ENCODE peak calls at places on chromosome 18, in five cellular contexts. One of them, this sample, is unnamed.
A peak's percentile ranks its signal among the peaks of the same experiment; 100 is the strongest.

GRCh38 chr18:57959278-57959677 is 84.7 kb upstream of the NEDD4L start:
- DNase-seq in stomach: peak; percentile 69
- DNase-seq in heart right ventricle: no peak
- DNase-seq in AG10803: peak; percentile 35
- DNase-seq in tibial artery: no peak
- DNase-seq in this sample: peak; percentile 53

GRCh38 chr18:23422751-23423418 is 30.2 kb upstream of the RIOK3 start:
- DNase-seq in stomach: peak; percentile 57
- DNase-seq in heart right ventricle: no peak
- DNase-seq in AG10803: peak; percentile 85
- DNase-seq in tibial artery: no peak
- DNase-seq in this sample: peak; percentile 40

GRCh38 chr18:46721331-46721730 is 35.5 kb downstream of the ST8SIA5 start:
- DNase-seq in stomach: no peak
- DNase-seq in heart right ventricle: no peak
- DNase-seq in AG10803: no peak
- DNase-seq in tibial artery: no peak
- DNase-seq in this sample: no peak

GRCh38 chr18:31783059-31783458 is 22.4 kb upstream of the SLC25A52 start:
- DNase-seq in stomach: no peak
- DNase-seq in heart right ventricle: no peak
- DNase-seq in AG10803: no peak
- DNase-seq in tibial artery: no peak
- DNase-seq in this sample: no peak

GRCh38 chr18:12455511-12455910 is 47.8 kb downstream of the PRELID3A start:
- DNase-seq in stomach: no peak
- DNase-seq in heart right ventricle: no peak
- DNase-seq in AG10803: no peak
- DNase-seq in tibial artery: no peak
- DNase-seq in this sample: peak; percentile 14

GRCh38 chr18:33051397-33051796 is 278.6 kb upstream of the KLHL14 start:
- DNase-seq in stomach: peak; percentile 59
- DNase-seq in heart right ventricle: no peak
- DNase-seq in AG10803: no peak
- DNase-seq in tibial artery: no peak
- DNase-seq in this sample: peak; percentile 17

GRCh38 chr18:21897811-21898210 is 157.2 kb downstream of the MIB1 start:
- DNase-seq in stomach: peak; percentile 58
- DNase-seq in heart right ventricle: peak; percentile 47
- DNase-seq in AG10803: peak; percentile 44
- DNase-seq in tibial artery: peak; percentile 26
- DNase-seq in this sample: peak; percentile 61

GRCh38 chr18:47975105-47975504 is 44.6 kb upstream of the SMAD2 start:
- DNase-seq in stomach: no peak
- DNase-seq in heart right ventricle: no peak
- DNase-seq in AG10803: no peak
- DNase-seq in tibial artery: no peak
- DNase-seq in this sample: no peak

GRCh38 chr18:49206717-49207116 is 253.7 kb downstream of the DYM start:
- DNase-seq in stomach: no peak
- DNase-seq in heart right ventricle: no peak
- DNase-seq in AG10803: peak; percentile 21
- DNase-seq in tibial artery: no peak
- DNase-seq in this sample: peak; percentile 35

GRCh38 chr18:24470022-24470618 is 9.7 kb downstream of the HRH4 start:
- DNase-seq in stomach: no peak
- DNase-seq in heart right ventricle: no peak
- DNase-seq in AG10803: no peak
- DNase-seq in tibial artery: no peak
- DNase-seq in this sample: no peak

GRCh38 chr18:7512326-7512725 is 54.8 kb upstream of the PTPRM start:
- DNase-seq in stomach: no peak
- DNase-seq in heart right ventricle: no peak
- DNase-seq in AG10803: peak; percentile 32
- DNase-seq in tibial artery: no peak
- DNase-seq in this sample: no peak

GRCh38 chr18:5049124-5049523 is 147.9 kb downstream of the AKAIN1 start:
- DNase-seq in stomach: no peak
- DNase-seq in heart right ventricle: no peak
- DNase-seq in AG10803: no peak
- DNase-seq in tibial artery: no peak
- DNase-seq in this sample: no peak

GRCh38 chr18:13800505-13801259 is 23.3 kb upstream of the MC5R start:
- DNase-seq in stomach: peak; percentile 80
- DNase-seq in heart right ventricle: peak; percentile 56
- DNase-seq in AG10803: peak; percentile 27
- DNase-seq in tibial artery: peak; percentile 49
- DNase-seq in this sample: peak; percentile 37

GRCh38 chr18:13799396-13799795 is 24.6 kb upstream of the MC5R start:
- DNase-seq in stomach: no peak
- DNase-seq in heart right ventricle: no peak
- DNase-seq in AG10803: no peak
- DNase-seq in tibial artery: no peak
- DNase-seq in this sample: no peak

GRCh38 chr18:13793819-13794218 is 30.1 kb upstream of the MC5R start:
- DNase-seq in stomach: no peak
- DNase-seq in heart right ventricle: no peak
- DNase-seq in AG10803: no peak
- DNase-seq in tibial artery: no peak
- DNase-seq in this sample: no peak

GRCh38 chr18:13797157-13797611 is 26.8 kb upstream of the MC5R start:
- DNase-seq in stomach: no peak
- DNase-seq in heart right ventricle: no peak
- DNase-seq in AG10803: peak; percentile 22
- DNase-seq in tibial artery: no peak
- DNase-seq in this sample: peak; percentile 21

GRCh38 chr18:13796515-13796914 is 27.4 kb upstream of the MC5R start:
- DNase-seq in stomach: no peak
- DNase-seq in heart right ventricle: no peak
- DNase-seq in AG10803: no peak
- DNase-seq in tibial artery: no peak
- DNase-seq in this sample: no peak
- TF ChIP-seq CTCF in stomach: no peak
- TF ChIP-seq CTCF in heart right ventricle: no peak
- TF ChIP-seq CTCF in AG10803: no peak
- TF ChIP-seq CTCF in tibial artery: no peak
- TF ChIP-seq CTCF in this sample: no peak

GRCh38 chr18:69586581-69586980 is 185.9 kb downstream of the DOK6 start:
- DNase-seq in stomach: no peak
- DNase-seq in heart right ventricle: no peak
- DNase-seq in AG10803: no peak
- DNase-seq in tibial artery: no peak
- DNase-seq in this sample: no peak

GRCh38 chr18:69585696-69586095 is 185.0 kb downstream of the DOK6 start:
- DNase-seq in stomach: no peak
- DNase-seq in heart right ventricle: no peak
- DNase-seq in AG10803: no peak
- DNase-seq in tibial artery: no peak
- DNase-seq in this sample: no peak

GRCh38 chr18:69590150-69590549 is 189.5 kb downstream of the DOK6 start:
- DNase-seq in stomach: no peak
- DNase-seq in heart right ventricle: no peak
- DNase-seq in AG10803: no peak
- DNase-seq in tibial artery: no peak
- DNase-seq in this sample: peak; percentile 13

GRCh38 chr18:69584429-69584828 is 183.7 kb downstream of the DOK6 start:
- DNase-seq in stomach: no peak
- DNase-seq in heart right ventricle: no peak
- DNase-seq in AG10803: no peak
- DNase-seq in tibial artery: no peak
- DNase-seq in this sample: no peak

GRCh38 chr18:69588301-69588700 is 187.6 kb downstream of the DOK6 start:
- DNase-seq in stomach: no peak
- DNase-seq in heart right ventricle: no peak
- DNase-seq in AG10803: no peak
- DNase-seq in tibial artery: no peak
- DNase-seq in this sample: peak; percentile 16
- TF ChIP-seq CTCF in stomach: no peak
- TF ChIP-seq CTCF in heart right ventricle: no peak
- TF ChIP-seq CTCF in AG10803: peak; percentile 4
- TF ChIP-seq CTCF in tibial artery: no peak
- TF ChIP-seq CTCF in this sample: peak; percentile 7

DNA sequence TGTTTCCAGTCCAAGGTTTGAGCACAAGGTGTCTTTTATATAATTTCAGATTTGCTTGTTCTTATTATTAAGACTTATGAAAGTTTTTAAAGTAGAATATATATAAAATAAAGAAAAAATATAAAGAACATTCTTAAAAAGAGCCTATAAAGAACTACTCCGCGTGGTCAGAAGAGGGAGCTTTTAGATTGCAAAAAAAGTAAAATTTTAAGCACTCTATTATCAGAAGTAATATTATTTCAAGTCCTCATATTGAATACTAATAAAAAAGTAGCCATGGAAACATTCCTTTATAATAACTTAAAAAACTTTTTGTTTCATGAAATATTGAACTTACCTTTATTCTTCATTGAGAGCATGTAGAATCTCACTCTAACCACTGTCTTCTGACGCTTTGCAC is 51.4 kb downstream of the LINC00305 start:
- DNase-seq in stomach: no peak
- DNase-seq in heart right ventricle: no peak
- DNase-seq in AG10803: no peak
- DNase-seq in tibial artery: no peak
- DNase-seq in this sample: peak; percentile 13
- TF ChIP-seq CTCF in stomach: no peak
- TF ChIP-seq CTCF in heart right ventricle: no peak
- TF ChIP-seq CTCF in AG10803: no peak
- TF ChIP-seq CTCF in tibial artery: no peak
- TF ChIP-seq CTCF in this sample: no peak

GRCh38 chr18:72544092-72544886 is at the start of gene CBLN2:
- DNase-seq in stomach: no peak
- DNase-seq in heart right ventricle: peak; percentile 16
- DNase-seq in AG10803: peak; percentile 30
- DNase-seq in tibial artery: no peak
- DNase-seq in this sample: peak; percentile 74

GRCh38 chr18:72542993-72543361 is 1.2 kb downstream of the CBLN2 start:
- DNase-seq in stomach: no peak
- DNase-seq in heart right ventricle: no peak
- DNase-seq in AG10803: no peak
- DNase-seq in tibial artery: no peak
- DNase-seq in this sample: no peak

GRCh38 chr18:72539861-72540260 is 4.3 kb downstream of the CBLN2 start:
- DNase-seq in stomach: no peak
- DNase-seq in heart right ventricle: no peak
- DNase-seq in AG10803: no peak
- DNase-seq in tibial artery: no peak
- DNase-seq in this sample: no peak

GRCh38 chr18:72543362-72544055 is 633 bp downstream of the CBLN2 start:
- DNase-seq in stomach: no peak
- DNase-seq in heart right ventricle: no peak
- DNase-seq in AG10803: no peak
- DNase-seq in tibial artery: no peak
- DNase-seq in this sample: no peak

GRCh38 chr18:72541871-72542690 is 2.1 kb downstream of the CBLN2 start:
- DNase-seq in stomach: no peak
- DNase-seq in heart right ventricle: no peak
- DNase-seq in AG10803: no peak
- DNase-seq in tibial artery: no peak
- DNase-seq in this sample: no peak
- TF ChIP-seq CTCF in stomach: no peak
- TF ChIP-seq CTCF in heart right ventricle: no peak
- TF ChIP-seq CTCF in AG10803: no peak
- TF ChIP-seq CTCF in tibial artery: no peak
- TF ChIP-seq CTCF in this sample: no peak

GRCh38 chr18:9804517-9805104 is 81.2 kb upstream of the TXNDC2 start:
- DNase-seq in stomach: no peak
- DNase-seq in heart right ventricle: no peak
- DNase-seq in AG10803: no peak
- DNase-seq in tibial artery: no peak
- DNase-seq in this sample: no peak
- TF ChIP-seq CTCF in stomach: no peak
- TF ChIP-seq CTCF in heart right ventricle: no peak
- TF ChIP-seq CTCF in AG10803: no peak
- TF ChIP-seq CTCF in tibial artery: no peak
- TF ChIP-seq CTCF in this sample: no peak

GRCh38 chr18:292271-292670 is 24.4 kb upstream of the THOC1 start:
- DNase-seq in stomach: no peak
- DNase-seq in heart right ventricle: no peak
- DNase-seq in AG10803: no peak
- DNase-seq in tibial artery: no peak
- DNase-seq in this sample: peak; percentile 21

GRCh38 chr18:297936-298335 is 30.1 kb upstream of the THOC1 start:
- DNase-seq in stomach: no peak
- DNase-seq in heart right ventricle: no peak
- DNase-seq in AG10803: peak; percentile 82
- DNase-seq in tibial artery: no peak
- DNase-seq in this sample: no peak

GRCh38 chr18:295756-296155 is 27.9 kb upstream of the THOC1 start:
- DNase-seq in stomach: no peak
- DNase-seq in heart right ventricle: no peak
- DNase-seq in AG10803: peak; percentile 71
- DNase-seq in tibial artery: no peak
- DNase-seq in this sample: peak; percentile 38

DNA sequence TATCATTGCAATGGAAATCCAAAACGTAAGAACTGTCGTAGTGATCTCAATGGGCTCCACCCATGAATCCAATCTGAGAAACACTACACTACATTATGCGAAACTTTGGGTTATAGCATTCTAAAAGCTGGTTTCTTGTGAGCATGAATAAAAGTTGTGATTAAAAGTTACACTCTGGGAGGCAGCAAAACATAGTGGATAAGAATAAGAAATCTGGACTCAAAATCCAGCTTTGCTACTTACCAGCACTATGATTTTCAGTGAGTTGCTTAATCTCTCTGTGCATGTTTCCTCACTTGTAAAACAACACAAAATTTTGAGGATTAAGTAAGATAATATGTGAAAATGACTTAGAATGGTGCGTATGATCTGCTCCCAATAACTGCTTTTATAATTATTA is 25.7 kb upstream of the THOC1 start:
- DNase-seq in stomach: no peak
- DNase-seq in heart right ventricle: no peak
- DNase-seq in AG10803: peak; percentile 53
- DNase-seq in tibial artery: no peak
- DNase-seq in this sample: peak; percentile 58
- TF ChIP-seq CTCF in stomach: no peak
- TF ChIP-seq CTCF in heart right ventricle: no peak
- TF ChIP-seq CTCF in AG10803: peak; percentile 17
- TF ChIP-seq CTCF in tibial artery: no peak
- TF ChIP-seq CTCF in this sample: no peak

GRCh38 chr18:77702686-77703085 is 453.0 kb downstream of the GALR1 start:
- DNase-seq in stomach: no peak
- DNase-seq in heart right ventricle: peak; percentile 10
- DNase-seq in AG10803: peak; percentile 1
- DNase-seq in tibial artery: no peak
- DNase-seq in this sample: peak; percentile 10
- TF ChIP-seq CTCF in stomach: no peak
- TF ChIP-seq CTCF in heart right ventricle: peak; percentile 21
- TF ChIP-seq CTCF in AG10803: no peak
- TF ChIP-seq CTCF in tibial artery: no peak
- TF ChIP-seq CTCF in this sample: no peak